ENCODE peak calls at places on chromosomes 2 and 18, in seven cellular contexts. D is fibroblast of mammary gland; E is lower lobe of right lung; N is EL; P is naive B cell; M is stimulated activated CD8-positive, alpha-beta memory T cell treated with anti-CD3 and anti-CD28 coated beads, Interleukin-15, amount 100 ng/mL, for 4 hours; W is activated naive CD4-positive, alpha-beta T cell. C is an unnamed sample.

GRCh38 chr2:11753886-11754704 is 7.7 kb downstream of the LPIN1 start:
- DNase-seq in M (peak; percentile 71), N (peak; percentile 69), D (peak; percentile 75), E (no peak), P (peak; percentile 45), W (no peak), C (no peak)

GRCh38 chr2:28567076-28567471 is 71.2 kb downstream of the PLB1 start:
- DNase-seq in W (no peak), M (no peak), D (no peak), E (no peak), N (no peak), P (no peak), C (no peak)

GRCh38 chr18:37565138-37565984 is at the start of gene CELF4:
- DNase-seq in E (no peak), P (no peak), N (no peak), M (no peak), W (no peak), D (peak; percentile 2), C (no peak)

GRCh38 chr18:32040936-32041335 is 22.3 kb downstream of the RNF125 start:
- DNase-seq in E (no peak), M (peak; percentile 48), W (no peak), N (no peak), P (peak; percentile 21), D (no peak), C (no peak)

GRCh38 chr2:72555943-72556342 is 269.9 kb downstream of the EXOC6B start:
- DNase-seq in D (no peak), E (no peak), W (no peak), M (no peak), N (no peak), P (no peak), C (no peak)

GRCh38 chr2:40041983-40042382 is 262.9 kb upstream of the THUMPD2 start:
- DNase-seq in D (peak; percentile 93), N (peak; percentile 89), M (no peak), P (no peak), E (no peak), W (no peak), C (no peak)

GRCh38 chr2:33673937-33674336 is 74.8 kb upstream of the FAM98A start:
- DNase-seq in D (peak; percentile 31), M (no peak), W (no peak), P (no peak), E (no peak), N (peak; percentile 11), C (no peak)

GRCh38 chr2:98805412-98806265 is 74.7 kb upstream of the MGAT4A start:
- DNase-seq in W (no peak), N (peak; percentile 39), D (peak; percentile 55), P (no peak), M (no peak), E (peak; percentile 63), C (no peak)

GRCh38 chr2:239222346-239223028 is 178.3 kb downstream of the HDAC4 start:
- DNase-seq in P (no peak), N (no peak), D (peak; percentile 62), W (no peak), M (no peak), E (no peak), C (no peak)

GRCh38 chr2:215828528-215829184 is 184.7 kb downstream of the MREG start:
- DNase-seq in M (no peak), P (peak; percentile 27), W (no peak), D (peak; percentile 82), N (peak; percentile 67), E (peak; percentile 79), C (peak; percentile 52)

GRCh38 chr18:35432565-35433001 is 55.4 kb upstream of the ZNF396 start:
- DNase-seq in W (no peak), M (no peak), N (no peak), E (no peak), D (peak; percentile 22), P (no peak), C (no peak)

GRCh38 chr2:105732955-105733607 is 11.6 kb upstream of the NCK2 start:
- DNase-seq in P (no peak), W (no peak), N (no peak), M (no peak), D (no peak), E (no peak), C (no peak)

GRCh38 chr2:221204699-221205098 is 367.4 kb downstream of the EPHA4 start:
- DNase-seq in E (no peak), D (no peak), P (no peak), M (no peak), W (no peak), N (no peak), C (no peak)

GRCh38 chr18:57523171-57523956 is 63.1 kb downstream of the FECH start:
- DNase-seq in M (no peak), E (no peak), N (no peak), W (no peak), D (no peak), P (no peak), C (no peak)

GRCh38 chr2:38515155-38516074 is 87.3 kb downstream of the HNRNPLL start:
- DNase-seq in E (peak; percentile 77), W (no peak), M (no peak), N (peak; percentile 10), D (peak; percentile 75), P (no peak), C (peak; percentile 40)

GRCh38 chr2:38982497-38982896 is 92.8 kb downstream of the ARHGEF33 start:
- DNase-seq in W (no peak), M (no peak), P (no peak), D (no peak), E (no peak), N (no peak), C (no peak)

GRCh38 chr18:40019797-40020392 is 1935.1 kb upstream of the PIK3C3 start:
- DNase-seq in W (no peak), N (no peak), P (no peak), E (no peak), D (peak; percentile 8), M (no peak), C (no peak)

GRCh38 chr2:241763551-241764271 is 12.9 kb upstream of the GAL3ST2 start:
- DNase-seq in M (no peak), D (no peak), W (no peak), E (no peak), N (no peak), P (no peak), C (no peak)

GRCh38 chr2:96687711-96688640 is 45.4 kb downstream of the FER1L5 start:
- DNase-seq in N (no peak), M (no peak), D (no peak), E (no peak), P (no peak), W (no peak), C (no peak)

GRCh38 chr2:72173640-72174321 is 26.1 kb upstream of the CYP26B1 start:
- DNase-seq in P (no peak), W (no peak), D (no peak), M (no peak), N (peak; percentile 43), E (no peak), C (no peak)

GRCh38 chr2:9288681-9289338 is 82.2 kb downstream of the ASAP2 start:
- DNase-seq in P (no peak), D (peak; percentile 49), M (no peak), W (no peak), E (no peak), N (peak; percentile 67), C (no peak)